ENCODE peak calls at places on chromosomes 1 and 21, in four cellular contexts. C, I, G and Z are unnamed samples.

GRCh38 chr1:193014354-193014753 is 44.8 kb downstream of the UCHL5 start:
- DNase-seq in C (no peak), I (no peak), G (no peak), Z (no peak)

GRCh38 chr21:41932191-41932575 is 21.6 kb downstream of the C2CD2 start:
- DNase-seq in C (no peak), I (peak; percentile 87), G (no peak), Z (no peak)

GRCh38 chr1:61950418-61950817 is 208.1 kb downstream of the PATJ start:
- DNase-seq in C (no peak), I (no peak), G (no peak), Z (peak; percentile 2)

GRCh38 chr1:115706009-115706362 is 62.5 kb downstream of the CASQ2 start:
- DNase-seq in C (no peak), I (no peak), G (no peak), Z (no peak)

GRCh38 chr1:15966081-15966955 is 9.6 kb downstream of the ZBTB17 start:
- DNase-seq in C (no peak), I (no peak), G (no peak), Z (no peak)

GRCh38 chr1:38835230-38835827 is 24.2 kb downstream of the RRAGC start:
- DNase-seq in C (no peak), I (peak; percentile 50), G (peak; percentile 54), Z (peak; percentile 43)

GRCh38 chr21:37904879-37905278 is 11.4 kb downstream of the KCNJ6 start:
- DNase-seq in C (no peak), I (no peak), G (no peak), Z (no peak)

GRCh38 chr1:155079487-155080249 is 1.0 kb downstream of the EFNA3 start:
- DNase-seq in C (no peak), I (no peak), G (no peak), Z (no peak)

GRCh38 chr1:36157115-36157903 is 1.3 kb downstream of the MAP7D1 start:
- DNase-seq in C (no peak), I (no peak), G (no peak), Z (no peak)

GRCh38 chr1:8676813-8677212 is 140.6 kb downstream of the RERE start:
- DNase-seq in C (no peak), I (no peak), G (no peak), Z (no peak)

GRCh38 chr1:53804181-53804580 is 33.9 kb downstream of the NDC1 start:
- DNase-seq in C (no peak), I (no peak), G (no peak), Z (no peak)

GRCh38 chr1:233613252-233614172 is at the start of gene KCNK1:
- DNase-seq in C (no peak), I (no peak), G (peak; percentile 26), Z (peak; percentile 80)

GRCh38 chr1:246632584-246633168 is 66.4 kb downstream of the CNST start:
- DNase-seq in C (no peak), I (peak; percentile 27), G (no peak), Z (no peak)

GRCh38 chr1:174875306-174875705 is 124.4 kb upstream of the CACYBP start:
- DNase-seq in C (no peak), I (no peak), G (peak; percentile 72), Z (no peak)

GRCh38 chr21:38853421-38853919 is 47.7 kb downstream of the ETS2 start:
- DNase-seq in C (no peak), I (peak; percentile 71), G (no peak), Z (peak; percentile 75)

GRCh38 chr1:154736840-154737239 is 128.9 kb upstream of the ADAR start:
- DNase-seq in C (no peak), I (peak; percentile 47), G (no peak), Z (no peak)

GRCh38 chr1:9275567-9276034 is 17.1 kb upstream of the SPSB1 start:
- DNase-seq in C (no peak), I (peak; percentile 77), G (no peak), Z (no peak)

GRCh38 chr1:64469977-64470669 is at the start of gene CACHD1:
- DNase-seq in C (peak; percentile 58), I (peak; percentile 79), G (peak; percentile 8), Z (peak; percentile 68)

GRCh38 chr1:116666747-116667576 is 571 bp downstream of the IGSF3 start:
- DNase-seq in C (no peak), I (peak; percentile 20), G (no peak), Z (no peak)

GRCh38 chr1:100034465-100034864 is 64.7 kb downstream of the SLC35A3 start:
- DNase-seq in C (no peak), I (no peak), G (no peak), Z (peak; percentile 22)

GRCh38 chr1:3219005-3219724 is 150.2 kb downstream of the PRDM16 start:
- DNase-seq in C (no peak), I (no peak), G (no peak), Z (peak; percentile 5)

GRCh38 chr1:153805042-153805745 is 30.0 kb downstream of the SLC27A3 start:
- DNase-seq in C (peak; percentile 29), I (peak; percentile 81), G (no peak), Z (peak; percentile 37)

GRCh38 chr1:215198021-215198420 is 115.5 kb downstream of the KCNK2 start:
- DNase-seq in C (no peak), I (no peak), G (no peak), Z (no peak)

GRCh38 chr1:74737360-74737759 is 4.4 kb downstream of the TYW3 start:
- DNase-seq in C (no peak), I (no peak), G (no peak), Z (no peak)

GRCh38 chr1:21490774-21491482 is 18.3 kb upstream of the ALPL start:
- DNase-seq in C (no peak), I (peak; percentile 61), G (no peak), Z (peak; percentile 55)

GRCh38 chr1:201945863-201946223 is 505 bp downstream of the LMOD1 start:
- DNase-seq in C (no peak), I (no peak), G (no peak), Z (no peak)

GRCh38 chr1:109104364-109105151 is 9.4 kb upstream of the ELAPOR1 start:
- DNase-seq in C (no peak), I (no peak), G (no peak), Z (no peak)

GRCh38 chr1:39104158-39105060 is 78.3 kb downstream of the NDUFS5 start:
- DNase-seq in C (no peak), I (peak; percentile 30), G (no peak), Z (peak; percentile 23)

GRCh38 chr1:50265790-50266314 is 157.1 kb downstream of the ELAVL4 start:
- DNase-seq in C (no peak), I (no peak), G (no peak), Z (no peak)

GRCh38 chr1:205211839-205212241 is 338 bp upstream of the DSTYK start:
- DNase-seq in C (no peak), I (no peak), G (no peak), Z (no peak)

GRCh38 chr1:59136541-59137335 is 160.2 kb upstream of the FGGY start:
- DNase-seq in C (no peak), I (no peak), G (no peak), Z (no peak)

GRCh38 chr21:33402011-33402979 is 918 bp upstream of the IFNGR2 start:
- DNase-seq in C (no peak), I (no peak), G (no peak), Z (no peak)

GRCh38 chr1:28129150-28129549 is 40.7 kb upstream of the EYA3 start:
- DNase-seq in C (no peak), I (peak; percentile 21), G (no peak), Z (no peak)

GRCh38 chr1:83799474-83800085 is 199.4 kb downstream of the TTLL7 start:
- DNase-seq in C (no peak), I (no peak), G (no peak), Z (no peak)

GRCh38 chr1:41876533-41877445 is 41.9 kb downstream of the HIVEP3 start:
- DNase-seq in C (no peak), I (no peak), G (no peak), Z (no peak)

GRCh38 chr1:185681034-185681633 is 53.1 kb upstream of the HMCN1 start:
- DNase-seq in C (no peak), I (peak; percentile 4), G (no peak), Z (peak; percentile 56)

GRCh38 chr21:44304846-44305245 is 5.0 kb downstream of the PFKL start:
- DNase-seq in C (peak; percentile 16), I (peak; percentile 78), G (no peak), Z (peak; percentile 54)

GRCh38 chr21:44701541-44701940 is 4.6 kb downstream of the KRTAP10-12 start:
- DNase-seq in C (no peak), I (no peak), G (no peak), Z (no peak)

GRCh38 chr1:167532375-167532774 is 14.0 kb upstream of the CD247 start:
- DNase-seq in C (no peak), I (no peak), G (no peak), Z (no peak)